ENCODE peak calls at places on chromosomes 2 and 18, in six cellular contexts. Z is upper lobe of left lung, Y is fibroblast of mammary gland, B is AG08395, I is nucleus accumbens, R is NCI-H1105 treated with DMSO at 0.1 percent for 48 hours. V is an unnamed sample.

GRCh38 chr2:96753661-96754282 is 6.9 kb upstream of the CNNM4 start:
- DNase-seq in Z (no peak), R (no peak), I (no peak), Y (no peak), B (no peak), V (no peak)

GRCh38 chr2:239274391-239275001 is 126.3 kb downstream of the HDAC4 start:
- DNase-seq in B (peak), Z (no peak), Y (peak), I (no peak), R (no peak), V (no peak)

GRCh38 chr2:23379220-23379695 is 5.7 kb upstream of the KLHL29 start:
- DNase-seq in B (no peak), Z (no peak), I (no peak), Y (no peak), R (no peak), V (no peak)

GRCh38 chr2:12507295-12507694 is 209.4 kb upstream of the TRIB2 start:
- DNase-seq in Z (no peak), I (no peak), B (peak), R (no peak), Y (peak), V (no peak)

GRCh38 chr2:147231607-147232006 is 613.2 kb upstream of the ACVR2A start:
- DNase-seq in B (no peak), Z (no peak), I (no peak), Y (no peak), R (no peak), V (no peak)

GRCh38 chr18:49725809-49726514 is 87.4 kb downstream of the ACAA2 start:
- DNase-seq in I (no peak), B (peak), R (no peak), Y (peak), Z (peak), V (no peak)

GRCh38 chr18:74286106-74286856 is 5.5 kb downstream of the CYB5A start:
- DNase-seq in B (peak), R (no peak), Z (no peak), I (no peak), Y (peak), V (no peak)

GRCh38 chr2:648476-649424 is 28.5 kb downstream of the TMEM18 start:
- DNase-seq in I (no peak), Y (no peak), Z (peak), R (no peak), B (no peak), V (no peak)